ENCODE peak calls at places on chromosomes 5 and 9, in seven cellular contexts. One of them, this sample, is unnamed.

GRCh38 chr5:75574791-75575190 is 36.5 kb upstream of the ANKDD1B start:
- DNase-seq in HepG2: no peak
- DNase-seq in spleen: no peak
- DNase-seq in suprapubic skin: no peak
- DNase-seq in transverse colon: no peak
- DNase-seq in breast epithelium: no peak
- DNase-seq in esophagus muscularis mucosa: no peak
- DNase-seq in this sample: no peak

GRCh38 chr9:121494192-121494591 is 5.5 kb downstream of the GGTA1 start:
- DNase-seq in HepG2: no peak
- DNase-seq in spleen: no peak
- DNase-seq in suprapubic skin: no peak
- DNase-seq in transverse colon: no peak
- DNase-seq in breast epithelium: no peak
- DNase-seq in esophagus muscularis mucosa: no peak
- DNase-seq in this sample: no peak

GRCh38 chr9:135090081-135090480 is 2.6 kb downstream of the OLFM1 start:
- DNase-seq in HepG2: no peak
- DNase-seq in spleen: no peak
- DNase-seq in suprapubic skin: no peak
- DNase-seq in transverse colon: no peak
- DNase-seq in breast epithelium: no peak
- DNase-seq in esophagus muscularis mucosa: no peak
- DNase-seq in this sample: no peak

GRCh38 chr9:121026260-121026691 is 23.8 kb downstream of the C5 start:
- DNase-seq in HepG2: peak
- DNase-seq in spleen: no peak
- DNase-seq in suprapubic skin: no peak
- DNase-seq in transverse colon: no peak
- DNase-seq in breast epithelium: no peak
- DNase-seq in esophagus muscularis mucosa: no peak
- DNase-seq in this sample: no peak

GRCh38 chr5:78496373-78496772 is 136.0 kb downstream of the SCAMP1 start:
- DNase-seq in HepG2: peak
- DNase-seq in spleen: no peak
- DNase-seq in suprapubic skin: no peak
- DNase-seq in transverse colon: no peak
- DNase-seq in breast epithelium: no peak
- DNase-seq in esophagus muscularis mucosa: peak
- DNase-seq in this sample: no peak

GRCh38 chr9:15253197-15253596 is 53.8 kb downstream of the TTC39B start:
- DNase-seq in HepG2: no peak
- DNase-seq in spleen: no peak
- DNase-seq in suprapubic skin: no peak
- DNase-seq in transverse colon: no peak
- DNase-seq in breast epithelium: no peak
- DNase-seq in esophagus muscularis mucosa: no peak
- DNase-seq in this sample: no peak

GRCh38 chr5:98750693-98751092 is 22.8 kb upstream of the RGMB start:
- DNase-seq in HepG2: peak
- DNase-seq in spleen: no peak
- DNase-seq in suprapubic skin: no peak
- DNase-seq in transverse colon: no peak
- DNase-seq in breast epithelium: no peak
- DNase-seq in esophagus muscularis mucosa: no peak
- DNase-seq in this sample: no peak

GRCh38 chr5:78109891-78110324 is 184.6 kb downstream of the AP3B1 start:
- DNase-seq in HepG2: no peak
- DNase-seq in spleen: no peak
- DNase-seq in suprapubic skin: no peak
- DNase-seq in transverse colon: no peak
- DNase-seq in breast epithelium: no peak
- DNase-seq in esophagus muscularis mucosa: no peak
- DNase-seq in this sample: no peak

GRCh38 chr9:6632516-6633328 is 12.8 kb downstream of the GLDC start:
- DNase-seq in HepG2: peak
- DNase-seq in spleen: peak
- DNase-seq in suprapubic skin: no peak
- DNase-seq in transverse colon: peak
- DNase-seq in breast epithelium: no peak
- DNase-seq in esophagus muscularis mucosa: no peak
- DNase-seq in this sample: peak

GRCh38 chr9:115289757-115290208 is 171.8 kb upstream of the TNC start:
- DNase-seq in HepG2: no peak
- DNase-seq in spleen: no peak
- DNase-seq in suprapubic skin: no peak
- DNase-seq in transverse colon: no peak
- DNase-seq in breast epithelium: no peak
- DNase-seq in esophagus muscularis mucosa: no peak
- DNase-seq in this sample: no peak

GRCh38 chr5:95715799-95716461 is 15.2 kb upstream of the RHOBTB3 start:
- DNase-seq in HepG2: no peak
- DNase-seq in spleen: no peak
- DNase-seq in suprapubic skin: no peak
- DNase-seq in transverse colon: no peak
- DNase-seq in breast epithelium: no peak
- DNase-seq in esophagus muscularis mucosa: no peak
- DNase-seq in this sample: no peak

GRCh38 chr9:94946256-94946655 is 219.8 kb downstream of the AOPEP start:
- DNase-seq in HepG2: no peak
- DNase-seq in spleen: no peak
- DNase-seq in suprapubic skin: no peak
- DNase-seq in transverse colon: no peak
- DNase-seq in breast epithelium: no peak
- DNase-seq in esophagus muscularis mucosa: no peak
- DNase-seq in this sample: no peak

GRCh38 chr9:94948567-94949235 is 222.2 kb downstream of the AOPEP start:
- DNase-seq in HepG2: no peak
- DNase-seq in spleen: no peak
- DNase-seq in suprapubic skin: no peak
- DNase-seq in transverse colon: no peak
- DNase-seq in breast epithelium: no peak
- DNase-seq in esophagus muscularis mucosa: no peak
- DNase-seq in this sample: no peak

GRCh38 chr9:94944623-94945022 is 218.1 kb downstream of the AOPEP start:
- DNase-seq in HepG2: no peak
- DNase-seq in spleen: no peak
- DNase-seq in suprapubic skin: no peak
- DNase-seq in transverse colon: no peak
- DNase-seq in breast epithelium: no peak
- DNase-seq in esophagus muscularis mucosa: no peak
- DNase-seq in this sample: no peak

GRCh38 chr9:94949330-94949729 is 222.8 kb downstream of the AOPEP start:
- DNase-seq in HepG2: no peak
- DNase-seq in spleen: no peak
- DNase-seq in suprapubic skin: no peak
- DNase-seq in transverse colon: no peak
- DNase-seq in breast epithelium: no peak
- DNase-seq in esophagus muscularis mucosa: no peak
- DNase-seq in this sample: no peak

DNA sequence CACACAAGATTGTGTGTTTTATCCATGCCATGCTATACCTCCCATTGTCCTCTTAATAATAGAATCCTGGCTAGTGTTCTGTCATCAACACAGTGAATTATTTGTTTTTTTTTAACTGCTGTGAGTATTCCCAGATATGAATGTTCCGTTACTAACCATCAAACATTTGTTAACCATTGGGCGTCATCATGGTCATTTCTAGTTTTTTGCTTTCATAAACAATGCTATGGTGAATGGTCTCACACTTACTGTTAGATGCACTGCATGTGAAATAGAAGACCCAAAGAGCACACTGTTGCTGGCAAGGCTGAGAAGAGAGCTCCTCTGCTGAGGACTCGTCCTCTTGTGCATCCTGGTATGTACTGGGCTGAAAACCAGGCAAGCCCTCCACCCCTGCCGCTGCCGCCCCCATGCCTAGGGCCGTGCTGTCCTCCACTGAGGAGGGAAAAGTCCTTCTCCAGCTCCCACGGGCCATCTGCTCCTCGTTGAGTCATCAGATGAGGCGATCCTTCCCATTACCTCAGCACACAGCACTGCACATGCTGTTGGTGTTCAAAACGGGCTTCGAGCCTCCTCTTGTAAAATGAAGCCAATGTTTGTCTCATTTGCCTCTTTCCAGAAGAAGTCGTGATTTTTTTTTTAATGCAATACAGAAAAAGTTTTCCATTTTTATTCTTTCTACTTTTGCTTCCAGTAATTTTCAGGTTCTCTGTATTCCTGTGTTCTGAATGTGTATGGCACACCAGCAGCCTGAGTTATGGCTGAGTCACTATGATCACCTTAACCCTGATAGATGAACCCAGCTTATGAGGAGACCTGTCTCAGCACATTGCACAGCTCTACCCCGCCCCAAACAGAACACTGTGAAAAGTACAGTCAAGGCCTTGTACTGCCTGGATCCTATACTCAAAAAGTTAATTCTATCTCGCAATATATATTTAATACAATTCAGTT is 219.0 kb downstream of the AOPEP start:
- DNase-seq in HepG2: no peak
- DNase-seq in spleen: no peak
- DNase-seq in suprapubic skin: no peak
- DNase-seq in transverse colon: peak
- DNase-seq in breast epithelium: no peak
- DNase-seq in esophagus muscularis mucosa: no peak
- DNase-seq in this sample: no peak
- TF ChIP-seq POLR2AphosphoS5 in HepG2: no peak
- TF ChIP-seq POLR2AphosphoS5 in spleen: peak
- TF ChIP-seq POLR2AphosphoS5 in suprapubic skin: no peak
- TF ChIP-seq POLR2AphosphoS5 in transverse colon: peak
- TF ChIP-seq POLR2AphosphoS5 in breast epithelium: no peak
- TF ChIP-seq POLR2AphosphoS5 in esophagus muscularis mucosa: peak
- TF ChIP-seq POLR2AphosphoS5 in this sample: no peak

DNA sequence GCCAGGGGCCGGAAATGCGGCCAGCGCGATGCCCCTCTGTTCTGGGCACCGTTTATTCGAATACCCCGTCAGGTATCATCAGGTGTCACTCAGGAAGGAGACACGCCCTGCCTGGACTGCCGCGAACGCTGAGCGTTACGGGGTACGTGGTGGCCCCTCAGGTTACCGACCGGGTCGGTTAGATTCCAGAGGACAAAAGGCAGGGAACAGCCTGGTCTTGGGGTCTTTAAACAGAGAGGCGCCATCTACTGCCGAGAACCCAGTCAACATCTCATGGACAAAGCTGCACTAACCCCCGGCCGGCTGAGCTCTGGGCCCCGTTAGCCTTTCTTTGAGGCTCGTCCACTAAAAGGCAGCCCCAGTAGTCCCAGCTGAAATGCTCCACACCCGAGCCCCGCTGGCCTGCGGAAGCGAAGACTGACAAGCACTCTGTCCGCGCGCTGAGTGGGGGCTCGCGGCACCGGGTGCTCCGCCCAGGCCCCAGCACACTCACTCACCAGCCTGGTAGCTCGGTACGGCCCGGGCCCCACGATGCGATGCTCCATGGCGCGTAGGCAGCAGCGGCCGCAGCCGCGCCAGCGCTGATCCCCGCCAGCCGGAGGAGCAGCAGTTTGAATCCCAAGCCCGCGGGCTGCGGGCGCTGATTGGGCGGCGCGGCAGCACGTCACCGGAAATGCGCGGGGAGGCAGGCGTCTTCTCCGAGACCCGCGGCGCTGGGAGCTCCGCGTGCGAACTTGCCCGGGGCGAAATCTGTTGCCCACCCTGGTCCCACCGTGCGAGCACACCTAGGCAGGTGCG is at the start of gene DEPDC1B:
- DNase-seq in HepG2: peak
- DNase-seq in spleen: peak
- DNase-seq in suprapubic skin: peak
- DNase-seq in transverse colon: peak
- DNase-seq in breast epithelium: peak
- DNase-seq in esophagus muscularis mucosa: peak
- DNase-seq in this sample: peak
- TF ChIP-seq POLR2A in HepG2: peak
- TF ChIP-seq POLR2A in spleen: no peak
- TF ChIP-seq POLR2A in suprapubic skin: no peak
- TF ChIP-seq POLR2A in transverse colon: peak
- TF ChIP-seq POLR2A in breast epithelium: no peak
- TF ChIP-seq POLR2A in esophagus muscularis mucosa: no peak
- TF ChIP-seq POLR2A in this sample: peak

DNA sequence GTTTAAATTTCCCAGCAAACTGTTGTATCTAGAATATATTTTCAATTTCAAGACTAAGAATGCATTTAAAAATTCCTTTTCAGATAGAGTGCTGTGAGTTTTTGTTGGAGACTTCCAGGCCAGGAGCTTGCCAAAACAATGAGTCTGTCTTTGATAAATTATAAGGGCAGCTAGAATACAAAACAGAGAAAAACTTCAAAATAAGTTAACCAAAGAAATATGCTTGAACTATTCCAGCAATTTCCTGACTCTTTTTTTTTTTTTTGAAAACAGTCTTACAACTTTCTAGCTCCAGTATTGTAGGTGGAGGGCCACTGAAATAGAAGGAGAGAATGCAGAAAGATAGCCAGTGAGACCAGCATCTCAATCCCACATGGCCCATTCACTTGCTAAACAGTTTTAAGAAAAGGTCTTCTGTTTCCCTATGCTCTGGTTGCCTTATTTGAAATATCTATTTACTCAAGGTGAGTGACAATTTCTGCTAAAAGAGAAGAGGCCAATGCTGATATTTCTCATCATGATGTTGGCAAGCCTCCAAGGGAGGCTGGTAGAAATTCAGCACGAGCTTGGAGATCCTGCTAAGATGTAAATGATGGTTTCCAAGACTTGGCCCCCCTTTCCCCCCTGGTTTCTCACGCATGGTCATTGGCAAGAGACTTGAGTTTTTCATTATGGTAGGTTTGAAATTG is 103.2 kb downstream of the USP20 start:
- DNase-seq in HepG2: no peak
- DNase-seq in spleen: no peak
- DNase-seq in suprapubic skin: no peak
- DNase-seq in transverse colon: no peak
- DNase-seq in breast epithelium: no peak
- DNase-seq in esophagus muscularis mucosa: no peak
- DNase-seq in this sample: no peak
- TF ChIP-seq POLR2AphosphoS5 in HepG2: no peak
- TF ChIP-seq POLR2AphosphoS5 in spleen: no peak
- TF ChIP-seq POLR2AphosphoS5 in suprapubic skin: no peak
- TF ChIP-seq POLR2AphosphoS5 in transverse colon: no peak
- TF ChIP-seq POLR2AphosphoS5 in breast epithelium: no peak
- TF ChIP-seq POLR2AphosphoS5 in esophagus muscularis mucosa: no peak
- TF ChIP-seq POLR2AphosphoS5 in this sample: no peak

DNA sequence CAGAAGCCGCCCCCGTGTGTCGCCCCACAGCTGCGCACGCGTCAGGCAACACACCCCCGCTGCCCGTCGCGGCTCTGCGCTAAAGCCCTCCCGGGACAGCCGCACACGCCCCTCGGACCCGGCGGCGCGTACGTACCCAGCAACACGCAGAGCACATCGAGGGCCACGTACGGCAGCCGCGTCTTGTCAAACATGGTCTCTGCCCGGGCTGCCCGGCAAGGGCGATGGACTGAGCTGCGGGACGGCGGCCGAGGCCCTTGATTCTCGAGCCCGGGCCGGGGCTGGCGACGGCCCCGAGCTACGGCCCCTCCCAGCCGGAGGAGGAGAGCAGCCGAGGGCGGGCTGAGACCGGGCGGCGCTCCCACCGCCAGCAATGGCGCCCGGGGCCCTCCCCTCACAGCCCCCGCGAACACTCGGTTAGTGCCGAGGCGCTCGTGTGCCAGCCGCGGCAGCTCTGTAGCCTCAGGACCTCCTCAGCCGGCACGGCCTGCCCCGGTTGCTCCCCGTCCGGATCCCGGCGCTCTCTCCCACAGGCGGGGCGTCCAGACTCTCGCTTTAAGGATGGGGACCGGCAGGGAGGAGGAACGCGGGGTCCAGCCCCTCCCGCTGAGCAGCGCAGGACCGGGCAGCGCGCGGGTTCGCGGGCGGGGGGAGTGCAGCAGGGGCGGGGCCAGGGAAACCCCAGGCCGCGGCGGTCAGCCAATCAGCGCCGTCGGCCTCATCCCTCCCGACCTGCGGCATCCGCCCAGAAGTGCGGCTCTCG is at the start of gene PLPP1:
- DNase-seq in HepG2: peak
- DNase-seq in spleen: peak
- DNase-seq in suprapubic skin: peak
- DNase-seq in transverse colon: peak
- DNase-seq in breast epithelium: peak
- DNase-seq in esophagus muscularis mucosa: peak
- DNase-seq in this sample: peak
- TF ChIP-seq POLR2A in HepG2: peak
- TF ChIP-seq POLR2A in spleen: no peak
- TF ChIP-seq POLR2A in suprapubic skin: peak
- TF ChIP-seq POLR2A in transverse colon: peak
- TF ChIP-seq POLR2A in breast epithelium: peak
- TF ChIP-seq POLR2A in esophagus muscularis mucosa: no peak
- TF ChIP-seq POLR2A in this sample: peak

This sample was measured in GM12892.